ENCODE peak calls at places on chromosomes 6 and 20, in seven cellular contexts. One of them, this sample, is unnamed.

GRCh38 chr20:41533537-41534136 is 84.5 kb downstream of the CHD6 start:
- DNase-seq in AG04450: no peak
- DNase-seq in SK-N-SH: no peak
- DNase-seq in keratinocyte: no peak
- DNase-seq in astrocyte of the spinal cord: no peak
- DNase-seq in WTC11: no peak
- DNase-seq in stomach: peak
- DNase-seq in this sample: no peak

GRCh38 chr20:38112943-38113294 is 52.2 kb downstream of the TGM2 start:
- DNase-seq in WTC11: no peak
- DNase-seq in stomach: no peak
- DNase-seq in astrocyte of the spinal cord: no peak
- DNase-seq in SK-N-SH: no peak
- DNase-seq in AG04450: no peak
- DNase-seq in keratinocyte: no peak
- DNase-seq in this sample: no peak

GRCh38 chr6:157841211-157841840 is 18.3 kb downstream of the SNX9 start:
- DNase-seq in keratinocyte: no peak
- DNase-seq in WTC11: no peak
- DNase-seq in SK-N-SH: no peak
- DNase-seq in AG04450: no peak
- DNase-seq in stomach: peak
- DNase-seq in astrocyte of the spinal cord: no peak
- DNase-seq in this sample: no peak

GRCh38 chr20:33444797-33445560 is 1.4 kb upstream of the SNTA1 start:
- DNase-seq in WTC11: peak
- DNase-seq in SK-N-SH: no peak
- DNase-seq in astrocyte of the spinal cord: no peak
- DNase-seq in stomach: peak
- DNase-seq in AG04450: no peak
- DNase-seq in keratinocyte: no peak
- DNase-seq in this sample: no peak

GRCh38 chr6:114430534-114431124 is 87.8 kb upstream of the HS3ST5 start:
- DNase-seq in SK-N-SH: no peak
- DNase-seq in keratinocyte: no peak
- DNase-seq in AG04450: no peak
- DNase-seq in astrocyte of the spinal cord: no peak
- DNase-seq in WTC11: no peak
- DNase-seq in stomach: no peak
- DNase-seq in this sample: peak

GRCh38 chr6:56786256-56786655 is 143.6 kb upstream of the DST start:
- DNase-seq in WTC11: no peak
- DNase-seq in astrocyte of the spinal cord: no peak
- DNase-seq in keratinocyte: no peak
- DNase-seq in stomach: no peak
- DNase-seq in SK-N-SH: no peak
- DNase-seq in AG04450: no peak
- DNase-seq in this sample: no peak

GRCh38 chr6:29617782-29618557 is 15.0 kb downstream of the GABBR1 start:
- DNase-seq in WTC11: peak
- DNase-seq in SK-N-SH: peak
- DNase-seq in keratinocyte: no peak
- DNase-seq in AG04450: no peak
- DNase-seq in stomach: no peak
- DNase-seq in astrocyte of the spinal cord: no peak
- DNase-seq in this sample: no peak

GRCh38 chr20:24651171-24651972 is 181.9 kb downstream of the SYNDIG1 start:
- DNase-seq in keratinocyte: peak
- DNase-seq in astrocyte of the spinal cord: peak
- DNase-seq in stomach: no peak
- DNase-seq in AG04450: peak
- DNase-seq in WTC11: no peak
- DNase-seq in SK-N-SH: no peak
- DNase-seq in this sample: no peak

GRCh38 chr6:169857343-169858292 is 106.2 kb downstream of the ERMARD start:
- DNase-seq in stomach: peak
- DNase-seq in astrocyte of the spinal cord: no peak
- DNase-seq in AG04450: no peak
- DNase-seq in keratinocyte: no peak
- DNase-seq in WTC11: no peak
- DNase-seq in SK-N-SH: no peak
- DNase-seq in this sample: no peak

GRCh38 chr6:28944412-28945006 is 20.7 kb upstream of the TRIM27 start:
- DNase-seq in keratinocyte: no peak
- DNase-seq in WTC11: peak
- DNase-seq in AG04450: peak
- DNase-seq in stomach: peak
- DNase-seq in SK-N-SH: peak
- DNase-seq in astrocyte of the spinal cord: peak
- DNase-seq in this sample: peak

GRCh38 chr6:169798764-169799473 is 47.5 kb downstream of the ERMARD start:
- DNase-seq in astrocyte of the spinal cord: no peak
- DNase-seq in AG04450: no peak
- DNase-seq in stomach: no peak
- DNase-seq in WTC11: no peak
- DNase-seq in SK-N-SH: no peak
- DNase-seq in keratinocyte: no peak
- DNase-seq in this sample: no peak

GRCh38 chr6:5994999-5995698 is 11.6 kb downstream of the NRN1 start:
- DNase-seq in astrocyte of the spinal cord: no peak
- DNase-seq in AG04450: no peak
- DNase-seq in keratinocyte: no peak
- DNase-seq in WTC11: no peak
- DNase-seq in stomach: no peak
- DNase-seq in SK-N-SH: no peak
- DNase-seq in this sample: no peak

GRCh38 chr20:1144401-1145172 is 26.2 kb downstream of the PSMF1 start:
- DNase-seq in stomach: no peak
- DNase-seq in WTC11: no peak
- DNase-seq in AG04450: no peak
- DNase-seq in keratinocyte: no peak
- DNase-seq in SK-N-SH: no peak
- DNase-seq in astrocyte of the spinal cord: no peak
- DNase-seq in this sample: no peak

GRCh38 chr6:31037692-31038091 is 27.4 kb downstream of the MUC22 start:
- DNase-seq in AG04450: peak
- DNase-seq in WTC11: no peak
- DNase-seq in keratinocyte: no peak
- DNase-seq in SK-N-SH: no peak
- DNase-seq in stomach: no peak
- DNase-seq in astrocyte of the spinal cord: peak
- DNase-seq in this sample: no peak

GRCh38 chr6:134902907-134903306 is 47.0 kb downstream of the ALDH8A1 start:
- DNase-seq in stomach: no peak
- DNase-seq in WTC11: no peak
- DNase-seq in AG04450: no peak
- DNase-seq in SK-N-SH: no peak
- DNase-seq in astrocyte of the spinal cord: no peak
- DNase-seq in keratinocyte: no peak
- DNase-seq in this sample: no peak

GRCh38 chr6:33684428-33684896 is 27.0 kb downstream of the UQCC2 start:
- DNase-seq in stomach: no peak
- DNase-seq in AG04450: no peak
- DNase-seq in SK-N-SH: peak
- DNase-seq in WTC11: no peak
- DNase-seq in keratinocyte: no peak
- DNase-seq in astrocyte of the spinal cord: no peak
- DNase-seq in this sample: no peak

GRCh38 chr6:167717455-167717854 is 109.3 kb upstream of the AFDN start:
- DNase-seq in astrocyte of the spinal cord: no peak
- DNase-seq in AG04450: no peak
- DNase-seq in SK-N-SH: no peak
- DNase-seq in stomach: no peak
- DNase-seq in keratinocyte: no peak
- DNase-seq in WTC11: no peak
- DNase-seq in this sample: no peak

GRCh38 chr6:109944448-109944847 is 33.7 kb upstream of the GPR6 start:
- DNase-seq in SK-N-SH: no peak
- DNase-seq in AG04450: no peak
- DNase-seq in astrocyte of the spinal cord: no peak
- DNase-seq in keratinocyte: peak
- DNase-seq in stomach: no peak
- DNase-seq in WTC11: peak
- DNase-seq in this sample: no peak

GRCh38 chr6:31086788-31087440 is 25.5 kb downstream of the C6orf15 start:
- DNase-seq in astrocyte of the spinal cord: peak
- DNase-seq in WTC11: no peak
- DNase-seq in keratinocyte: no peak
- DNase-seq in AG04450: peak
- DNase-seq in stomach: no peak
- DNase-seq in SK-N-SH: no peak
- DNase-seq in this sample: no peak

GRCh38 chr6:160013987-160014868 is 45.3 kb downstream of the IGF2R start:
- DNase-seq in AG04450: no peak
- DNase-seq in WTC11: no peak
- DNase-seq in stomach: no peak
- DNase-seq in SK-N-SH: no peak
- DNase-seq in keratinocyte: no peak
- DNase-seq in astrocyte of the spinal cord: peak
- DNase-seq in this sample: no peak

GRCh38 chr6:13001951-13002350 is 285.4 kb downstream of the PHACTR1 start:
- DNase-seq in stomach: no peak
- DNase-seq in astrocyte of the spinal cord: no peak
- DNase-seq in WTC11: no peak
- DNase-seq in keratinocyte: no peak
- DNase-seq in SK-N-SH: no peak
- DNase-seq in AG04450: no peak
- DNase-seq in this sample: no peak
- TF ChIP-seq CTCF in stomach: no peak
- TF ChIP-seq CTCF in astrocyte of the spinal cord: no peak
- TF ChIP-seq CTCF in WTC11: no peak
- TF ChIP-seq CTCF in keratinocyte: no peak
- TF ChIP-seq CTCF in SK-N-SH: no peak
- TF ChIP-seq CTCF in AG04450: no peak
- TF ChIP-seq CTCF in this sample: no peak

GRCh38 chr6:95866732-95867131 is 149.0 kb upstream of the FUT9 start:
- DNase-seq in keratinocyte: no peak
- DNase-seq in WTC11: peak
- DNase-seq in astrocyte of the spinal cord: no peak
- DNase-seq in SK-N-SH: peak
- DNase-seq in AG04450: no peak
- DNase-seq in stomach: peak
- DNase-seq in this sample: peak
- TF ChIP-seq CTCF in keratinocyte: no peak
- TF ChIP-seq CTCF in WTC11: no peak
- TF ChIP-seq CTCF in astrocyte of the spinal cord: peak
- TF ChIP-seq CTCF in SK-N-SH: peak
- TF ChIP-seq CTCF in AG04450: no peak
- TF ChIP-seq CTCF in stomach: no peak
- TF ChIP-seq CTCF in this sample: peak

GRCh38 chr6:108581932-108582500 is 21.3 kb downstream of the FOXO3 start:
- DNase-seq in AG04450: no peak
- DNase-seq in SK-N-SH: peak
- DNase-seq in stomach: no peak
- DNase-seq in keratinocyte: no peak
- DNase-seq in astrocyte of the spinal cord: peak
- DNase-seq in WTC11: no peak
- DNase-seq in this sample: no peak
- TF ChIP-seq CTCF in AG04450: no peak
- TF ChIP-seq CTCF in SK-N-SH: no peak
- TF ChIP-seq CTCF in stomach: no peak
- TF ChIP-seq CTCF in keratinocyte: no peak
- TF ChIP-seq CTCF in astrocyte of the spinal cord: no peak
- TF ChIP-seq CTCF in WTC11: no peak
- TF ChIP-seq CTCF in this sample: no peak

GRCh38 chr6:133355922-133356321 is 114.8 kb downstream of the EYA4 start:
- DNase-seq in stomach: no peak
- DNase-seq in astrocyte of the spinal cord: no peak
- DNase-seq in keratinocyte: no peak
- DNase-seq in SK-N-SH: no peak
- DNase-seq in AG04450: no peak
- DNase-seq in WTC11: no peak
- DNase-seq in this sample: no peak
- TF ChIP-seq CTCF in stomach: no peak
- TF ChIP-seq CTCF in astrocyte of the spinal cord: no peak
- TF ChIP-seq CTCF in keratinocyte: no peak
- TF ChIP-seq CTCF in SK-N-SH: no peak
- TF ChIP-seq CTCF in AG04450: no peak
- TF ChIP-seq CTCF in WTC11: no peak
- TF ChIP-seq CTCF in this sample: no peak

This sample was measured in glutamatergic neuron.